ENCODE peak calls at places on chromosomes 12 and 14, in four cellular contexts. X is H1, A is K562, O is GM12878. R is an unnamed sample. For H3K36me3, the result is how much of the 10 kb centered on the place peaks cover.

GRCh38 chr14:97031530-97031929 is 234.3 kb downstream of the VRK1 start:
- DNase-seq in X (no peak), A (no peak), O (no peak), R (no peak)

GRCh38 chr14:22339277-22339676 is 249.7 kb downstream of the DAD1 start:
- DNase-seq in X (no peak), A (peak), O (no peak), R (no peak)

GRCh38 chr14:33768458-33768830 is 182.4 kb downstream of the EGLN3 start:
- DNase-seq in X (no peak), A (no peak), O (no peak), R (no peak)

GRCh38 chr12:2239376-2240010 is 186.7 kb downstream of the CACNA1C start:
- DNase-seq in X (no peak), A (no peak), O (no peak), R (no peak)

GRCh38 chr12:40650038-40650704 is 42.1 kb upstream of the CNTN1 start:
- DNase-seq in X (no peak), A (no peak), O (no peak), R (no peak)

GRCh38 chr12:20264608-20265114 is 103.7 kb upstream of the PDE3A start:
- DNase-seq in X (peak), A (no peak), O (no peak), R (no peak)

GRCh38 chr14:74583689-74584434 is 28.2 kb downstream of the LTBP2 start:
- DNase-seq in X (no peak), A (no peak), O (no peak), R (peak)

GRCh38 chr12:122021822-122022392 is at the start of gene BCL7A:
- DNase-seq in X (no peak), A (peak), O (no peak), R (peak)

GRCh38 chr14:93965287-93965821 is 11.0 kb downstream of the ASB2 start:
- DNase-seq in X (no peak), A (no peak), O (no peak), R (no peak)

GRCh38 chr14:63840981-63841380 is 11.8 kb upstream of the SYNE2 start:
- DNase-seq in X (no peak), A (peak), O (no peak), R (no peak)

GRCh38 chr14:28676481-28676880 is 90.1 kb upstream of the FOXG1 start:
- DNase-seq in X (no peak), A (no peak), O (no peak), R (no peak)

GRCh38 chr12:40010899-40011774 is 94.7 kb downstream of the SLC2A13 start:
- DNase-seq in X (no peak), A (peak), O (peak), R (peak)

GRCh38 chr14:55731247-55731872 is 151.4 kb downstream of the KTN1 start:
- DNase-seq in X (no peak), A (no peak), O (no peak), R (no peak)

DNA sequence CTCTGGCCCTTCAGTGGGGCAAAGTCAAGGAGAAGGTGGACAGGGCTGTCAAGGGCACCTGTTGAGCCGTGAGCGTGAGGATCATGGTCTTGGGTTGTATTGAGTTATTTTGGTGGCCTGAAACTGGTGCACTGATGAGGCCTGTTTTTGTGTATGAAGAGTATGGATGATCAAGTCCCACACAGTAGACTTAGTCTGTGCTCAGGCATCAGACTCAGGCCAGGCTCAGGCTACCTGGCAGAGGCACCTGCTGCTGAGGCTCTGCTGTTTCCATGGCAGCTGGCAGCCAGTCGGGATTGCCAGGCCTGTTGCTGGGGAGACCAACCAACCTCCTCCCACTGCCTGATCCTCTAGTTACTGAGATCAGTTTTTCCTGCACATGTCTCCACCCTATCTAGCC is 5.2 kb downstream of the JPH4 start:
- DNase-seq in X (no peak), A (no peak), O (no peak), R (no peak)
- H3K36me3 ChIP-seq in X (under half), A (under half), O (under half), R (under half)

DNA sequence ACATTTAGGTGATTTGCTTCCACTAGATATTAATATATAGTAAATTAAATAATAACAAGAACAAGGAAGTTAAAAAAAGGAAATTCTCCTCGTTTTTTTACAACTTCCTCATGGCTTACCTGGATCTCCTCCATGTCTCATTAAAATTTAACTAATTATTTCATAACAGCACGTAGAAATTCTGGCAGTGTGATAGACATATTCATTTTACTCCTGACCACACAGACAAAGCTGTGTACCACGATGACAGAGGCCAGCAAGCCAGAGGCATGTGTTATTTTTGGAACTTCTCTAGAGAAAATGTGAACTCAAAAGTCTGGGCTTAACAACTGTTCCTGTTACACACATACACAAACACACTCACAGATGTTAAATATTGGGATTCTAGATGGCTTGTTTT is 158.4 kb downstream of the DACT1 start:
- DNase-seq in X (no peak), A (no peak), O (no peak), R (no peak)
- TF ChIP-seq EGR1 in X (no peak), A (no peak), O (no peak), R (no peak)

DNA sequence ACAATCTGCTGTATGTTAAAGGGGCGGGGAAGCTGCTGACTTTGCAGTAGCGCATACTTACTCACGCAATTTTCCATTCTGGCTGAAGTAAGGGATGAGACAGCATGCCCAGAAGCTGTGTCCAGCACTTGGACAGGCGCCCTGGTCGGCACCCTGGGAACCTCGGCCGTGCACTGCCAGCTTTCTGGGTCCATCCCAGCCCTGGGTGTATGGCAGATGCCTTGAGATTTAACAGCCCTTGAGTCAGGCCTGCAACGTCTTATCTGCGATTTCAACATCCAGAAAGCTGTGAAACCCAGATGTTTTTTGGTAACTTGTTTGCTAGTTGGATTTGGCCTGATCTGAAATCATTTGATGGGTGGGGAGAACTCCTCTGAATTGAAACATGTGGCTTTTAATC is 16.2 kb downstream of the EML1 start:
- DNase-seq in X (no peak), A (no peak), O (no peak), R (no peak)
- TF ChIP-seq SIN3A in X (no peak), A (no peak), O (no peak), R (no peak)

DNA sequence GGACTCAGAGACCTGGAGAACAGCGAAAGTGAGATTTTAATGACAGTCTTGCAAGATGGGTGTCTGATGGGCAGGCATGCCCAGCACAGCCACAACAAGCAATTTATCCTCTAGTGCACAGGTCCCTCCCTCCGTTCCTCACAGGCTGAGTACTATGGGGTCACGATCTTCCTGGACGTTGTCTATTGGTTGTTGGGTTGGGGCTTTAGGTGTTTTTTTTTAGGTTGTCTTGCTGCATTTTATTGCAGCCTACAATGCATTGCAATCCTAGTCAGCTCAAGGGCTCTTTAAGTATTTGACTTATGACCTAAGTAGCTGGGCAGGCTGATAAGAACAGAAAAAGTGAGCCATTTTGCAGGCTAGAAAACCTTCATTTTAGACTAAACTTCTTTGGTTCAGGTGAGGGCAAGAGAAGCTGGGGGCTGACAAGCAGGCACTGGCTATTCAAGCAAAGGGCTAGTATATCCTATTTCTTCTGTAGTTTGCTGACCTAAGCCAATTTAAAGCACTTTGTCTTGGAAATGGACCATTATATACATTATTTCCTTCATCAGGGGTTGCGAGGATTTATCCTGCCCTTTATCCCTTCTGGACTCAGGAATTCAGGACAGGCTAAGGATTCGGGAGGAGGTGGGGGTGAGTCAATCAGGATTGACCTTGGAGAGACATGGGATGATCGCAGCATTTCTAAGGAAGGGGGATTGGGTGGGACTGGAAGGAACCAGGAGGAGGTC is 6.0 kb downstream of the KRT7 start:
- DNase-seq in X (no peak), A (no peak), O (no peak), R (no peak)
- H3K36me3 ChIP-seq in X (under half), A (under half), O (under half), R (under half)

DNA sequence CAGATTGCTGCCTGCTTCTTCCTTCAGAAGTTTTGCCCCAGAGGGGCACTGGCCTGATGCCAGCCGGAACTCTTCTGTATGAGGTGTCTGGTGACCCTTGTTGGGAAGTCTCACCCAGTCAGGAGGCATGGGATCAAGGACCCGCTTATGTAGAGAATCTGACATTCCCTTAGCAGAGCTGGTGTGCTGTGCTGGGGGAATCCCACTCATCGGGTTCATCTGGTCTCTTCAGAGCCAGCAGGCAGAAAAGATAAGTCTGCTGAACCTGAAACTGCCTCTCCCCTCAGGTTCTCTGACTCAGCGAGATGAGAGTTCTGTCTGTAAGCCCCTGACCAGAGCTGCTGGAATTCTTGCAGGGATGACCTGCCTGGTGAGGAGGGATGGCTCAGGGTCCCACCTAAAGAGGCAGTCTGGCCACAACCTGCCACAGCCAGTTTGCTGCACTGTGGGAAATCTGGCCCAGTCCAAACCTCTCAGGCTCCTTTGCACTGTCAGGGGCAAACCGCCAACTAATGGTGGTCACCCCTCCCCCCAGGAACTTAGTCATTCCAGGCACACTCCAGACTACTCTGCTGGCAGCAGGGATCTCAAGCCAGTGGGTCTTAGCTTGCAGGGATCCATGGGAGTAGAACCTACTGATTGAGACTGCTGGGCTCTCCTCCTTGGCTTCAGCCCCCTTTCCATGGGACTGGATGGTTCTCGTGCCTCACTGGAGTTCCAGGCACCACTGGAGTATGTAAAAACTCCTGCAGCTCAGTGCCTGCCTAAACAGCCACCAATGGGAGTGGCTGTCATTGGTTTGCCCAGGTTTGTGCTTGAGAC is 4.1 kb downstream of the CLEC2D start:
- DNase-seq in X (no peak), A (peak), O (no peak), R (peak)
- TF ChIP-seq EGR1 in X (no peak), A (no peak), O (no peak), R (no peak)

R was measured in HCT116.